ENCODE peak calls at places on chromosomes 4 and X, in nine cellular contexts. V, N, C, T, A, J, Y, W and P are unnamed samples. For H3K4me1, the result is how much of the 10 kb centered on the place peaks cover.

GRCh38 chrX:74251006-74251930 is 52.7 kb upstream of the ZCCHC13 start:
- DNase-seq in A (peak), J (no peak), T (peak), N (no peak), W (no peak), Y (no peak), C (no peak), V (peak), P (no peak)

GRCh38 chr4:173211838-173212237 is 43.2 kb downstream of the GALNT7 start:
- DNase-seq in C (no peak), J (no peak), V (peak), A (peak), N (no peak), W (no peak), T (peak), Y (no peak), P (no peak)

GRCh38 chrX:47918274-47918673 is 81.6 kb downstream of the ZNF81 start:
- DNase-seq in N (no peak), J (no peak), Y (no peak), T (no peak), V (no peak), W (no peak), A (no peak), C (no peak), P (no peak)

GRCh38 chr4:107006218-107006617 is 29.9 kb downstream of the DKK2 start:
- DNase-seq in C (no peak), J (no peak), N (no peak), A (no peak), V (no peak), Y (no peak), T (no peak), W (no peak), P (no peak)

GRCh38 chrX:31508338-31508737 is 436.5 kb upstream of the FTHL17 start:
- DNase-seq in J (no peak), A (peak), N (no peak), C (no peak), T (peak), W (peak), Y (no peak), V (peak), P (no peak)

GRCh38 chr4:28357985-28358384 is 1497.3 kb downstream of the STIM2 start:
- DNase-seq in N (no peak), W (peak), Y (no peak), T (peak), A (no peak), V (peak), C (no peak), J (no peak), P (no peak)

GRCh38 chrX:13938053-13938765 is 91.5 kb downstream of the GEMIN8 start:
- DNase-seq in Y (peak), T (peak), W (peak), C (no peak), N (peak), V (peak), A (no peak), J (no peak), P (no peak)

GRCh38 chrX:136048446-136048845 is 63.2 kb downstream of the SLC9A6 start:
- DNase-seq in C (no peak), W (no peak), T (peak), A (no peak), N (no peak), V (peak), J (no peak), Y (no peak), P (no peak)

GRCh38 chr4:62912531-62912930 is 1496.7 kb downstream of the TECRL start:
- DNase-seq in C (no peak), T (no peak), W (no peak), V (no peak), N (no peak), A (no peak), J (no peak), Y (no peak), P (no peak)

GRCh38 chr4:129474698-129475097 is 378.7 kb downstream of the C4orf33 start:
- DNase-seq in J (no peak), C (no peak), A (no peak), T (no peak), W (peak), N (no peak), Y (no peak), V (no peak), P (no peak)

GRCh38 chrX:136310411-136310810 is 9.6 kb downstream of the ADGRG4 start:
- DNase-seq in J (no peak), A (no peak), C (no peak), T (peak), V (peak), W (peak), Y (no peak), N (no peak), P (no peak)

GRCh38 chr4:145299380-145300076 is 119.1 kb upstream of the OTUD4 start:
- DNase-seq in J (no peak), C (no peak), W (no peak), T (peak), N (no peak), A (no peak), V (peak), Y (no peak), P (no peak)

GRCh38 chr4:153259679-153260078 is 55.4 kb downstream of the TRIM2 start:
- DNase-seq in V (no peak), N (no peak), W (peak), T (no peak), J (no peak), C (no peak), A (no peak), Y (no peak), P (no peak)

GRCh38 chr4:153255233-153255632 is 51.0 kb downstream of the TRIM2 start:
- DNase-seq in Y (no peak), N (no peak), W (peak), A (no peak), J (no peak), T (no peak), V (no peak), C (no peak), P (no peak)

GRCh38 chr4:153258750-153259149 is 54.5 kb downstream of the TRIM2 start:
- DNase-seq in T (no peak), C (no peak), N (no peak), Y (no peak), J (no peak), W (peak), V (no peak), A (no peak), P (no peak)

GRCh38 chr4:153257966-153258365 is 53.7 kb downstream of the TRIM2 start:
- DNase-seq in W (peak), J (no peak), T (no peak), V (no peak), Y (no peak), A (no peak), N (no peak), C (no peak), P (no peak)

GRCh38 chr4:153257151-153257620 is 52.9 kb downstream of the TRIM2 start:
- DNase-seq in W (peak), C (no peak), J (no peak), T (peak), A (peak), Y (no peak), N (no peak), V (peak), P (peak)
- H3K27ac ChIP-seq in W (peak), C (no peak), J (no peak), T (peak), A (no peak), Y (no peak), N (no peak), V (peak), P (no peak)

DNA sequence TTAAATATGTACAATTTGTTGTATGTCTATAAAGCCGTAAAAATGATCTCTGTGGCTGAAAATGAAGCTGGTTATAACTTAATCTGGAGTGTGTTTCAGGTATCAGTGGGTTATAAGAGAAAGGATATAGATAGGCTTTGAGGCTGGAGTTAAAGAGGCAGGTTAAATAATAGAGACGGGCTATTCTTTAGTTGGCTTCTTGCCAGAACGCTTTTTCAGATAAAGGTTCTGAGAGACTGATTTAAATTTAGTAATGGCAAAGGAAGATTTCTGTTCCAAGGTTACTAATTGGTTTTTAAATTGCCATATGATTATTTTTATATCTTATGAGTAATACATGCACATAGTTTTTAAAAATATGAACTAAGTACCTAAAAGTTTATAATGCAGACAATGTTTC is 117.4 kb downstream of the AWAT2 start:
- DNase-seq in T (no peak), Y (no peak), C (no peak), V (no peak), W (no peak), A (no peak), N (no peak), J (no peak), P (no peak)
- H3K4me3 ChIP-seq in T (no peak), Y (no peak), C (no peak), V (no peak), W (no peak), A (no peak), N (no peak), J (no peak), P (no peak)

DNA sequence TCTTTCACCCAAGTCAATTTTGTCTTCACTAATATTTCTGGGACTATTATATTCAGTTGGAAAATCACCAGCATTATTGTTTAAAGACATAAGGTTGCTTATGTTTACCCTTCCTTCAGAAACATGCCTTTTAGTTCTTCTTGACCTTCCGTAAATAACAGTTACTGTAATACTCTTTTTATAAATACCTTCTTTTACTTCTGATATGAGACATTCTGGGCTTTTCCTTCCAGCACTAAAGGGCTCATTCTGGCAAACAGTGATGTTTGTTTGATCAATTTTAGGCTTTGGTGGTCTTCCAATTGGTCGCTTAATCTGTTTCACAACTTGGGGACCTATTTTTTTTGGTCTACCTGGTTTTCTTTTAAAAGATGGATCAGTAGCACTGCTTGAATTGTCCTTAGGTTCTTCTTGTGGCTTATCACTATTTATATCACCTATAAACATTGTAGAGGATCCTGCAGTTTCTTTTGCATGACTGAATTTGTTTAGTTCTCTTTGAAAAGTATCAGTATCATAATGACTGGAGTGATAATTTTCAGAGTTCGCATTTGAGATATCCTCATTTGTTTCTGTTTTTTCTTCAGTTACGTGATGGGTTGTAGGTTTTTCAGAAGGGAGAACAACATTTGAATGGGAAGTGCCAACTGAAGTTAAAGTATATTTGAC is 64.8 kb downstream of the NCAPG start:
- DNase-seq in J (no peak), V (no peak), C (no peak), T (no peak), A (no peak), W (no peak), Y (no peak), N (no peak), P (no peak)
- H3K4me1 ChIP-seq in J (under half), V (under half), C (under half), T (under half), A (under half), W (under half), Y (under half), N (under half), P (under half)

DNA sequence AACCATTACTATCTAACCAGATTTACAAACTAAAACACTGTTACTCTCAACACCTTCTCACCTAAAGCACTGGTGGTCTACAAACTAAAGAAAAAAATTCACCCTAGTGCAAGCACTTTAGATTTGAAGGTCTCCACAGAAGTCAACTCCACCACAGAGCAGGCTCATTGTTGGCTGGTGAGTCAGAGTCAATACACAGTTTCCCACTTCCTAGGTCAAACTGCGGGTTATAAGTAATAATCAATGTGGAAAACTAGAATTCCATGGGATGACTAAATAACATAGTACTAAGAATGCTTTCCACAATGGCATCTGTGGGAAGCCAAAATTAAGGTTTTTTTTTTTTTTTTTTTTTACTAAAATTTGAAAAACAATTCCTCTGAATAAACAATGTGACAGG is 191.8 kb downstream of the PDGFC start:
- DNase-seq in N (no peak), A (peak), W (no peak), T (peak), Y (no peak), C (no peak), J (no peak), V (peak), P (no peak)
- H3K27ac ChIP-seq in N (no peak), A (no peak), W (no peak), T (peak), Y (peak), C (no peak), J (no peak), V (peak), P (no peak)

GRCh38 chrX:129955682-129956081 is 26.8 kb upstream of the BCORL1 start:
- DNase-seq in Y (no peak), J (no peak), A (no peak), V (no peak), C (no peak), T (no peak), N (no peak), W (no peak), P (no peak)

GRCh38 chrX:129956145-129956544 is 26.3 kb upstream of the BCORL1 start:
- DNase-seq in C (no peak), N (no peak), A (no peak), J (no peak), W (no peak), T (no peak), Y (no peak), V (no peak), P (no peak)

GRCh38 chrX:129958814-129959492 is 23.5 kb upstream of the BCORL1 start:
- DNase-seq in W (no peak), V (no peak), C (no peak), N (no peak), A (no peak), T (peak), Y (no peak), J (no peak), P (no peak)

GRCh38 chrX:129956765-129957164 is 25.7 kb upstream of the BCORL1 start:
- DNase-seq in C (no peak), T (no peak), A (no peak), Y (no peak), J (no peak), W (no peak), V (no peak), N (no peak), P (no peak)

GRCh38 chrX:129957241-129958099 is 25.0 kb upstream of the BCORL1 start:
- DNase-seq in A (peak), N (peak), C (peak), V (peak), Y (peak), W (peak), J (peak), T (peak), P (no peak)
- H3K4me3 ChIP-seq in A (peak), N (peak), C (peak), V (peak), Y (peak), W (peak), J (peak), T (peak), P (no peak)

DNA sequence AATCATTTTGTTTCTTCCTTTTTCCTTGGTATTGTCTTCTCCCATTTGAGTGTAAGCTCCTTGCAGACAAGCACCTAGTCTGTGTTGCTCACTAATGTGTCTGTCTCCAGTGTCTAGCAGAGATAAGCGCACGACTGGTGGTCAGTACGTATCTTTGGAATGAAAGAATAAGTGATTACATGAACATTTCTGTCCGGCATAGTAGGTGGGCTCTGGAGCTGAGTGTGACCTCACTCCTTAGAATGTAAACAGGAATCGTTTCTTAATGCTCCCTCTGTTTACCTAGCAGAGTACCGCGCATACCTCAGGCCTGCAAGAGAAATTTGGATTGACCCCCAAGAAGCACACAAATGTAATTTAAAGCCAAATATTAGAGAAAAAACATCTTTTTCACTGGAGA is 235.4 kb downstream of the MAML3 start:
- DNase-seq in J (no peak), T (peak), A (peak), V (no peak), W (no peak), Y (no peak), N (no peak), C (no peak), P (no peak)
- H3K4me1 ChIP-seq in J (half or more), T (under half), A (half or more), V (under half), W (half or more), Y (under half), N (under half), C (half or more), P (under half)

DNA sequence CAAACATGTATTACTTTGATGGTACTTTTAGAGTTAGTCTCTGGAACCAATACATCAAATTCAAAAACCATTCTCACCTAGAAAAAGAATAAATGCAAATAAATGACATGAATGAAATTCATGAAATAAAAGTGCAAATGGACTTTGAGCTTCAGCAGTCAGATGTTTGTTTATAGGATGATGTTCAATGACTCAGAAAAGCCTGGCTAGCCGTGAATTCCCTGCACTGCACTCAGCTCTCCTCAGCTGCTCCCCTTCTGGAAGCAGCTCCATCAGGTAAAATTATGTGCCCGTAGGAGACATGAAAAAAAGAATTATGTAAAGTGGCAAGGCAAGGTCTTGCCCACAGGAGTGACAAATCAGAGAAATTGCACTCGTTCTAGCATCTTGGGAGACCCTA is 390.6 kb downstream of the GPM6A start:
- DNase-seq in A (no peak), C (no peak), N (no peak), T (peak), V (peak), Y (no peak), J (no peak), W (no peak), P (no peak)
- H3K27ac ChIP-seq in A (no peak), C (no peak), N (no peak), T (peak), V (peak), Y (no peak), J (no peak), W (no peak), P (no peak)